ENCODE peak calls at places on chromosome X, in nine cellular contexts. One of them, this sample, is unnamed.

GRCh38 chrX:107596651-107597050 is 31.7 kb upstream of the PRPS1 start:
- DNase-seq in MG63: no peak
- DNase-seq in activated T-helper 2 cell treated with anti-CD3 and anti-CD28 coated beads, Interferon-gamma antibody, Interleukin-2, Interleukin-4, amounts not matched to agents 10 μg/mL and 5 μg/mL and 100 μg/mL, durations not matched to agents 14 hours and 24 hours and 36 hours: no peak
- DNase-seq in activated T-cell treated with anti-CD3 and anti-CD28 coated beads for 1 hour: no peak
- DNase-seq in left kidney: no peak
- DNase-seq in Calu3: peak; percentile 16
- DNase-seq in fibroblast of the aortic adventitia: no peak
- DNase-seq in left ventricle myocardium inferior: no peak
- DNase-seq in mammary epithelial cell: peak; percentile 13
- DNase-seq in this sample: no peak

GRCh38 chrX:42490111-42490510 is 287.9 kb downstream of the PPP1R2C start:
- DNase-seq in activated T-helper 2 cell treated with anti-CD3 and anti-CD28 coated beads, Interferon-gamma antibody, Interleukin-2, Interleukin-4, amounts not matched to agents 10 μg/mL and 5 μg/mL and 100 μg/mL, durations not matched to agents 14 hours and 24 hours and 36 hours: no peak
- DNase-seq in activated T-cell treated with anti-CD3 and anti-CD28 coated beads for 1 hour: no peak
- DNase-seq in MG63: no peak
- DNase-seq in mammary epithelial cell: no peak
- DNase-seq in left kidney: no peak
- DNase-seq in left ventricle myocardium inferior: no peak
- DNase-seq in fibroblast of the aortic adventitia: no peak
- DNase-seq in Calu3: no peak
- DNase-seq in this sample: no peak

GRCh38 chrX:20514358-20514757 is 247.6 kb upstream of the RPS6KA3 start:
- DNase-seq in mammary epithelial cell: peak; percentile 76
- DNase-seq in activated T-cell treated with anti-CD3 and anti-CD28 coated beads for 1 hour: no peak
- DNase-seq in fibroblast of the aortic adventitia: peak; percentile 52
- DNase-seq in left ventricle myocardium inferior: no peak
- DNase-seq in left kidney: no peak
- DNase-seq in MG63: peak; percentile 73
- DNase-seq in activated T-helper 2 cell treated with anti-CD3 and anti-CD28 coated beads, Interferon-gamma antibody, Interleukin-2, Interleukin-4, amounts not matched to agents 10 μg/mL and 5 μg/mL and 100 μg/mL, durations not matched to agents 14 hours and 24 hours and 36 hours: no peak
- DNase-seq in Calu3: peak; percentile 21
- DNase-seq in this sample: peak; percentile 43

GRCh38 chrX:13248867-13249521 is 70.9 kb downstream of the ATXN3L start:
- DNase-seq in Calu3: no peak
- DNase-seq in activated T-cell treated with anti-CD3 and anti-CD28 coated beads for 1 hour: no peak
- DNase-seq in left ventricle myocardium inferior: no peak
- DNase-seq in mammary epithelial cell: no peak
- DNase-seq in MG63: no peak
- DNase-seq in left kidney: peak; percentile 29
- DNase-seq in fibroblast of the aortic adventitia: no peak
- DNase-seq in activated T-helper 2 cell treated with anti-CD3 and anti-CD28 coated beads, Interferon-gamma antibody, Interleukin-2, Interleukin-4, amounts not matched to agents 10 μg/mL and 5 μg/mL and 100 μg/mL, durations not matched to agents 14 hours and 24 hours and 36 hours: no peak
- DNase-seq in this sample: no peak

GRCh38 chrX:136310411-136310810 is 9.6 kb downstream of the ADGRG4 start:
- DNase-seq in mammary epithelial cell: peak; percentile 57
- DNase-seq in activated T-cell treated with anti-CD3 and anti-CD28 coated beads for 1 hour: no peak
- DNase-seq in activated T-helper 2 cell treated with anti-CD3 and anti-CD28 coated beads, Interferon-gamma antibody, Interleukin-2, Interleukin-4, amounts not matched to agents 10 μg/mL and 5 μg/mL and 100 μg/mL, durations not matched to agents 14 hours and 24 hours and 36 hours: no peak
- DNase-seq in fibroblast of the aortic adventitia: peak; percentile 2
- DNase-seq in left kidney: no peak
- DNase-seq in MG63: peak; percentile 67
- DNase-seq in left ventricle myocardium inferior: no peak
- DNase-seq in Calu3: no peak
- DNase-seq in this sample: no peak

GRCh38 chrX:103367502-103367901 is 8.8 kb upstream of the BEX3 start:
- DNase-seq in activated T-cell treated with anti-CD3 and anti-CD28 coated beads for 1 hour: no peak
- DNase-seq in activated T-helper 2 cell treated with anti-CD3 and anti-CD28 coated beads, Interferon-gamma antibody, Interleukin-2, Interleukin-4, amounts not matched to agents 10 μg/mL and 5 μg/mL and 100 μg/mL, durations not matched to agents 14 hours and 24 hours and 36 hours: no peak
- DNase-seq in Calu3: no peak
- DNase-seq in fibroblast of the aortic adventitia: no peak
- DNase-seq in left ventricle myocardium inferior: no peak
- DNase-seq in mammary epithelial cell: peak; percentile 60
- DNase-seq in MG63: no peak
- DNase-seq in left kidney: no peak
- DNase-seq in this sample: no peak

GRCh38 chrX:132068405-132068804 is 45.3 kb downstream of the STK26 start:
- DNase-seq in MG63: no peak
- DNase-seq in Calu3: no peak
- DNase-seq in left ventricle myocardium inferior: no peak
- DNase-seq in mammary epithelial cell: peak; percentile 32
- DNase-seq in left kidney: no peak
- DNase-seq in activated T-helper 2 cell treated with anti-CD3 and anti-CD28 coated beads, Interferon-gamma antibody, Interleukin-2, Interleukin-4, amounts not matched to agents 10 μg/mL and 5 μg/mL and 100 μg/mL, durations not matched to agents 14 hours and 24 hours and 36 hours: no peak
- DNase-seq in fibroblast of the aortic adventitia: no peak
- DNase-seq in activated T-cell treated with anti-CD3 and anti-CD28 coated beads for 1 hour: no peak
- DNase-seq in this sample: no peak

GRCh38 chrX:133709486-133709885 is 275.9 kb downstream of the GPC3 start:
- DNase-seq in left ventricle myocardium inferior: no peak
- DNase-seq in MG63: no peak
- DNase-seq in mammary epithelial cell: no peak
- DNase-seq in fibroblast of the aortic adventitia: no peak
- DNase-seq in activated T-cell treated with anti-CD3 and anti-CD28 coated beads for 1 hour: no peak
- DNase-seq in activated T-helper 2 cell treated with anti-CD3 and anti-CD28 coated beads, Interferon-gamma antibody, Interleukin-2, Interleukin-4, amounts not matched to agents 10 μg/mL and 5 μg/mL and 100 μg/mL, durations not matched to agents 14 hours and 24 hours and 36 hours: no peak
- DNase-seq in left kidney: peak; percentile 24
- DNase-seq in Calu3: no peak
- DNase-seq in this sample: no peak

GRCh38 chrX:155745792-155746191 is 133.0 kb upstream of the TMLHE start:
- DNase-seq in Calu3: peak; percentile 58
- DNase-seq in left kidney: peak; percentile 65
- DNase-seq in activated T-cell treated with anti-CD3 and anti-CD28 coated beads for 1 hour: no peak
- DNase-seq in MG63: no peak
- DNase-seq in mammary epithelial cell: peak; percentile 35
- DNase-seq in activated T-helper 2 cell treated with anti-CD3 and anti-CD28 coated beads, Interferon-gamma antibody, Interleukin-2, Interleukin-4, amounts not matched to agents 10 μg/mL and 5 μg/mL and 100 μg/mL, durations not matched to agents 14 hours and 24 hours and 36 hours: no peak
- DNase-seq in left ventricle myocardium inferior: no peak
- DNase-seq in fibroblast of the aortic adventitia: peak; percentile 47
- DNase-seq in this sample: no peak

GRCh38 chrX:99301990-99302389 is 1108.1 kb downstream of the PCDH19 start:
- DNase-seq in left ventricle myocardium inferior: no peak
- DNase-seq in left kidney: peak; percentile 4
- DNase-seq in fibroblast of the aortic adventitia: no peak
- DNase-seq in MG63: no peak
- DNase-seq in Calu3: no peak
- DNase-seq in activated T-helper 2 cell treated with anti-CD3 and anti-CD28 coated beads, Interferon-gamma antibody, Interleukin-2, Interleukin-4, amounts not matched to agents 10 μg/mL and 5 μg/mL and 100 μg/mL, durations not matched to agents 14 hours and 24 hours and 36 hours: no peak
- DNase-seq in activated T-cell treated with anti-CD3 and anti-CD28 coated beads for 1 hour: no peak
- DNase-seq in mammary epithelial cell: no peak
- DNase-seq in this sample: no peak

GRCh38 chrX:153477039-153477438 is 6.7 kb upstream of the HAUS7 start:
- DNase-seq in left ventricle myocardium inferior: no peak
- DNase-seq in activated T-cell treated with anti-CD3 and anti-CD28 coated beads for 1 hour: no peak
- DNase-seq in left kidney: peak; percentile 31
- DNase-seq in activated T-helper 2 cell treated with anti-CD3 and anti-CD28 coated beads, Interferon-gamma antibody, Interleukin-2, Interleukin-4, amounts not matched to agents 10 μg/mL and 5 μg/mL and 100 μg/mL, durations not matched to agents 14 hours and 24 hours and 36 hours: no peak
- DNase-seq in MG63: peak; percentile 88
- DNase-seq in fibroblast of the aortic adventitia: peak; percentile 72
- DNase-seq in Calu3: no peak
- DNase-seq in mammary epithelial cell: no peak
- DNase-seq in this sample: peak; percentile 12

GRCh38 chrX:29496636-29497180 is 718.7 kb upstream of the MAGEB2 start:
- DNase-seq in mammary epithelial cell: no peak
- DNase-seq in activated T-cell treated with anti-CD3 and anti-CD28 coated beads for 1 hour: no peak
- DNase-seq in left kidney: no peak
- DNase-seq in Calu3: no peak
- DNase-seq in fibroblast of the aortic adventitia: no peak
- DNase-seq in left ventricle myocardium inferior: no peak
- DNase-seq in MG63: no peak
- DNase-seq in activated T-helper 2 cell treated with anti-CD3 and anti-CD28 coated beads, Interferon-gamma antibody, Interleukin-2, Interleukin-4, amounts not matched to agents 10 μg/mL and 5 μg/mL and 100 μg/mL, durations not matched to agents 14 hours and 24 hours and 36 hours: no peak
- DNase-seq in this sample: no peak

GRCh38 chrX:39249999-39250398 is 448.7 kb downstream of the MID1IP1 start:
- DNase-seq in activated T-helper 2 cell treated with anti-CD3 and anti-CD28 coated beads, Interferon-gamma antibody, Interleukin-2, Interleukin-4, amounts not matched to agents 10 μg/mL and 5 μg/mL and 100 μg/mL, durations not matched to agents 14 hours and 24 hours and 36 hours: no peak
- DNase-seq in mammary epithelial cell: no peak
- DNase-seq in Calu3: no peak
- DNase-seq in activated T-cell treated with anti-CD3 and anti-CD28 coated beads for 1 hour: no peak
- DNase-seq in MG63: no peak
- DNase-seq in left ventricle myocardium inferior: no peak
- DNase-seq in left kidney: no peak
- DNase-seq in fibroblast of the aortic adventitia: no peak
- DNase-seq in this sample: no peak

GRCh38 chrX:85111347-85111746 is 107.7 kb downstream of the APOOL start:
- DNase-seq in activated T-cell treated with anti-CD3 and anti-CD28 coated beads for 1 hour: no peak
- DNase-seq in fibroblast of the aortic adventitia: peak; percentile 29
- DNase-seq in activated T-helper 2 cell treated with anti-CD3 and anti-CD28 coated beads, Interferon-gamma antibody, Interleukin-2, Interleukin-4, amounts not matched to agents 10 μg/mL and 5 μg/mL and 100 μg/mL, durations not matched to agents 14 hours and 24 hours and 36 hours: no peak
- DNase-seq in MG63: no peak
- DNase-seq in mammary epithelial cell: no peak
- DNase-seq in Calu3: no peak
- DNase-seq in left kidney: peak; percentile 4
- DNase-seq in left ventricle myocardium inferior: no peak
- DNase-seq in this sample: no peak

GRCh38 chrX:51860679-51861078 is 32.7 kb upstream of the MAGED1 start:
- DNase-seq in mammary epithelial cell: peak; percentile 38
- DNase-seq in activated T-helper 2 cell treated with anti-CD3 and anti-CD28 coated beads, Interferon-gamma antibody, Interleukin-2, Interleukin-4, amounts not matched to agents 10 μg/mL and 5 μg/mL and 100 μg/mL, durations not matched to agents 14 hours and 24 hours and 36 hours: no peak
- DNase-seq in left ventricle myocardium inferior: no peak
- DNase-seq in MG63: peak; percentile 2
- DNase-seq in activated T-cell treated with anti-CD3 and anti-CD28 coated beads for 1 hour: no peak
- DNase-seq in left kidney: peak; percentile 53
- DNase-seq in Calu3: peak; percentile 6
- DNase-seq in fibroblast of the aortic adventitia: peak; percentile 36
- DNase-seq in this sample: no peak

GRCh38 chrX:78357342-78358055 is 30.1 kb upstream of the CYSLTR1 start:
- DNase-seq in left ventricle myocardium inferior: no peak
- DNase-seq in left kidney: no peak
- DNase-seq in activated T-helper 2 cell treated with anti-CD3 and anti-CD28 coated beads, Interferon-gamma antibody, Interleukin-2, Interleukin-4, amounts not matched to agents 10 μg/mL and 5 μg/mL and 100 μg/mL, durations not matched to agents 14 hours and 24 hours and 36 hours: no peak
- DNase-seq in fibroblast of the aortic adventitia: no peak
- DNase-seq in activated T-cell treated with anti-CD3 and anti-CD28 coated beads for 1 hour: no peak
- DNase-seq in Calu3: no peak
- DNase-seq in MG63: no peak
- DNase-seq in mammary epithelial cell: peak; percentile 78
- DNase-seq in this sample: no peak

GRCh38 chrX:11423362-11423818 is 130.2 kb downstream of the AMELX start:
- DNase-seq in MG63: peak; percentile 48
- DNase-seq in mammary epithelial cell: peak; percentile 30
- DNase-seq in activated T-cell treated with anti-CD3 and anti-CD28 coated beads for 1 hour: no peak
- DNase-seq in left kidney: peak; percentile 11
- DNase-seq in activated T-helper 2 cell treated with anti-CD3 and anti-CD28 coated beads, Interferon-gamma antibody, Interleukin-2, Interleukin-4, amounts not matched to agents 10 μg/mL and 5 μg/mL and 100 μg/mL, durations not matched to agents 14 hours and 24 hours and 36 hours: no peak
- DNase-seq in Calu3: peak; percentile 2
- DNase-seq in fibroblast of the aortic adventitia: peak; percentile 68
- DNase-seq in left ventricle myocardium inferior: no peak
- DNase-seq in this sample: no peak

GRCh38 chrX:153653556-153653955 is 6.6 kb downstream of the DUSP9 start:
- DNase-seq in activated T-cell treated with anti-CD3 and anti-CD28 coated beads for 1 hour: no peak
- DNase-seq in Calu3: no peak
- DNase-seq in left ventricle myocardium inferior: no peak
- DNase-seq in mammary epithelial cell: no peak
- DNase-seq in fibroblast of the aortic adventitia: no peak
- DNase-seq in activated T-helper 2 cell treated with anti-CD3 and anti-CD28 coated beads, Interferon-gamma antibody, Interleukin-2, Interleukin-4, amounts not matched to agents 10 μg/mL and 5 μg/mL and 100 μg/mL, durations not matched to agents 14 hours and 24 hours and 36 hours: no peak
- DNase-seq in MG63: no peak
- DNase-seq in left kidney: no peak
- DNase-seq in this sample: no peak

GRCh38 chrX:38379088-38379487 is 26.7 kb downstream of the OTC start:
- DNase-seq in left ventricle myocardium inferior: no peak
- DNase-seq in activated T-cell treated with anti-CD3 and anti-CD28 coated beads for 1 hour: no peak
- DNase-seq in activated T-helper 2 cell treated with anti-CD3 and anti-CD28 coated beads, Interferon-gamma antibody, Interleukin-2, Interleukin-4, amounts not matched to agents 10 μg/mL and 5 μg/mL and 100 μg/mL, durations not matched to agents 14 hours and 24 hours and 36 hours: no peak
- DNase-seq in MG63: no peak
- DNase-seq in left kidney: no peak
- DNase-seq in Calu3: no peak
- DNase-seq in mammary epithelial cell: no peak
- DNase-seq in fibroblast of the aortic adventitia: no peak
- DNase-seq in this sample: no peak

GRCh38 chrX:123920065-123920785 is 41.3 kb upstream of the STAG2 start:
- DNase-seq in left ventricle myocardium inferior: no peak
- DNase-seq in left kidney: no peak
- DNase-seq in Calu3: no peak
- DNase-seq in fibroblast of the aortic adventitia: peak; percentile 92
- DNase-seq in activated T-cell treated with anti-CD3 and anti-CD28 coated beads for 1 hour: no peak
- DNase-seq in MG63: peak; percentile 50
- DNase-seq in mammary epithelial cell: peak; percentile 63
- DNase-seq in activated T-helper 2 cell treated with anti-CD3 and anti-CD28 coated beads, Interferon-gamma antibody, Interleukin-2, Interleukin-4, amounts not matched to agents 10 μg/mL and 5 μg/mL and 100 μg/mL, durations not matched to agents 14 hours and 24 hours and 36 hours: no peak
- DNase-seq in this sample: peak; percentile 2